ENCODE peak calls at places on chromosomes 2 and 18, in eight cellular contexts. L is GM23248, R is GM23338, F is GM12878, I is neuronal stem cell, Y is adrenal gland, E is cardiac muscle cell, O is prostate gland. B is an unnamed sample.

GRCh38 chr2:130831356-130831755 is 5.4 kb upstream of the ARHGEF4 start:
- DNase-seq in L (no peak), R (no peak), F (no peak), I (no peak), Y (no peak), E (no peak), O (no peak), B (no peak)

GRCh38 chr2:216572582-216573578 is 60.3 kb upstream of the IGFBP2 start:
- DNase-seq in L (peak), R (no peak), F (no peak), I (no peak), Y (peak), E (peak), O (no peak), B (no peak)

GRCh38 chr18:23689031-23689615 is at the start of gene LAMA3:
- DNase-seq in L (peak), R (peak), F (no peak), I (peak), Y (peak), E (peak), O (peak), B (peak)

GRCh38 chr2:218345491-218346176 is 11.0 kb upstream of the CATIP start:
- DNase-seq in L (no peak), R (no peak), F (no peak), I (no peak), Y (no peak), E (no peak), O (peak), B (no peak)

GRCh38 chr2:10285191-10285577 is 17.5 kb upstream of the HPCAL1 start:
- DNase-seq in L (no peak), R (no peak), F (no peak), I (no peak), Y (no peak), E (no peak), O (no peak), B (no peak)

GRCh38 chr2:26438526-26438925 is 36.8 kb downstream of the DRC1 start:
- DNase-seq in L (peak), R (peak), F (no peak), I (no peak), Y (no peak), E (peak), O (no peak), B (no peak)

GRCh38 chr2:50492452-50492851 is 539.5 kb downstream of the NRXN1 start:
- DNase-seq in L (peak), R (peak), F (peak), I (peak), Y (peak), E (peak), O (peak), B (no peak)

GRCh38 chr18:23259701-23260661 is 124.7 kb downstream of the CABLES1 start:
- DNase-seq in L (peak), R (peak), F (no peak), I (peak), Y (peak), E (peak), O (peak), B (peak)

GRCh38 chr18:76503595-76503994 is 8.6 kb upstream of the ZNF516 start:
- DNase-seq in L (no peak), R (peak), F (no peak), I (no peak), Y (no peak), E (no peak), O (no peak), B (no peak)

DNA sequence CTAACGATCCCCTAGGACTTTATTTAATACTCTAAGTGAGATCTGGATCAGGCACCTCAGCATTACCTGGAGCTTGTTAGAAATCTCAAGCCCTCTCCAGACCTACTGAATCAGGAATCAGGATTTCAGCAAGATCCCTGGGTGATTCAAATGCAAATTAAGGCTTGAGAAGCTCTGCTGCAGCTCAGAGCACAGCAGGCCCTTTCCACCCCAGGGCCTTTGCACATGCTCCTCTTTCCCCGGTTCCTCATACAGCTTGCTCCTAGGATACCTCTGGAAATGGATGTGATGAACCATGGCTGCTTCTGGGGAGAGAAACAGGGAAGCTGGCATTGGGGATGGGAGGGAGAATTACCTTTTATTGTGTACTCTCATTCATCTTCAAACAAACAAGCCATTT is 40.3 kb upstream of the MGAT4A start:
- DNase-seq in L (no peak), R (peak), F (no peak), I (no peak), Y (no peak), E (no peak), O (no peak), B (no peak)
- H3K4me3 ChIP-seq in L (no peak), R (no peak), F (peak), I (no peak), Y (no peak), E (no peak), O (no peak), B (no peak)

DNA sequence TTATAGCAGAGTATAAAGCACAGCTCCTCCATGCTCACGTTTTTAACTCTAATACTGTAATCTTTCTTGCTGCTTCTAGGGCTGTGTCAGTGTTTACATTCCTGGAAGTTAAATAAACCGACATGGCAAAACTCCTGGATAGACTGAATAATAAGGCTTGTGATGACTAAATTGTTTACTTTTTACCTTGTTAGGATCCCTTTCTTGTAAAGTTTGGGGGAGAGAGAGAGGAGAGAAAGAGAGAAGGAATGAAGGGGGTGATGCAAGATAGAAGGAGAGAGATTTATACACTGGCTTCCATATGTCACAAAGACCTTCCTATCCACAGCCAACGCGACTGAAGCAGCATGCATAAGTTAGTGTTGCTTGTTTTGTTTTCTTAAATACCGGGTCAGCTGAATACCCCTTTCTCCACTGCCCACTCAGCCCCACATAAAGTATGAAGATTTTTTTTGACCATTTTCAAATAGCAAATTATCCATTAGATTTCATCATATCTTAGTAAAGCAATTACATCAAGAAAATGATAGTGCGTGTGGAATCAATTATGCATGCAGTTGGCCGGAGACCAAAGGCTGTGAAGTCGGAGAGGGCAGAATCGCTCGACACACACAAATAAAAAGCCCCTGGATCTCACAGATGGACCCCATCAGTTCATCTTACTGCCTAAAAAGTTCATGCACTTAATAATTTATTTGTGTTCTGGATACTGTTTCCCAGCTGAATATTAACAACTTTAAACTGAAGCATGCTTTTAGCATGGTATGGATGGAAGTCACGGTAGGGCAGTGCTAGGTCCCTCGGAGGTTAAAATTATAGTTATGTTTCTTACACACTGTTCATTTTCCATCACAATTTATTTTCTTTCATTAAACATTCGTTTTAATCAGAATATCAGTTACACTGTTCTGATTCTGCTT is 20.1 kb downstream of the BCL11A start:
- DNase-seq in L (peak), R (no peak), F (no peak), I (no peak), Y (no peak), E (peak), O (no peak), B (no peak)
- H3K4me3 ChIP-seq in L (peak), R (no peak), F (peak), I (no peak), Y (no peak), E (no peak), O (no peak), B (no peak)

DNA sequence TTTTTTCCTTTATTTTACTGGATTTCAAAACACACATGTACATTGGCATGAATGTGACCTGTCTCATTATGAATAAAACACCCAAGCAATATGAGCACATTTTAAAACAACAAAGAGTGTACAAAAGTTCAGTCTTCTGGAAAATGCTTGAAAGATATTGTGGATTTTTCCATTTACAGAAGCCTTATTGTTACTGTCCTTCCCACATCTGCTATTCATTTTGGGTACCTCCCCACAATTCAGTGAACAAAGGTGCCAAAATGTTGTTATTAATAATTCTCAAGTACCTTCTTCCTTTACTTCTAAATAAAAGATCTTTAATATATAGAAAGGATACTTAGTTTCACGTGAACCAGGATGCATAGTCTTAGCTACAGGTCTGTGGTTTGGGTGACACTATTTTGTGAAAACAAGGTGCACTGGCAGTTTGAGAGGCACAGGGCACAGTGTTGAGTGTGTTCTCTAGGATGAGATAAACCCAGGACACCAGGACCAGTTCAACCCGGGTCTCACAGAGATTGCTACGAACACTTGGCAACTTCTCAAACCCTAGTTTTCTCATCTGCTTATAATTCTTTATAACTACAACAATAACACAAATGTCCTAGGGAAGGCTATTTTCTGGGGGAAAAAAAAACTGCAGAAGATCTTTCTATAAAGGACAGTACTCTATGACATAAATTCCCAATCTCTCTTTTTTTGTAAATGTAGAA is 84.5 kb upstream of the GALNT5 start:
- DNase-seq in L (peak), R (no peak), F (no peak), I (no peak), Y (no peak), E (peak), O (no peak), B (no peak)
- H3K4me3 ChIP-seq in L (peak), R (no peak), F (no peak), I (no peak), Y (no peak), E (no peak), O (no peak), B (no peak)

GRCh38 chr2:11717623-11718022 is 28.8 kb upstream of the LPIN1 start:
- DNase-seq in L (no peak), R (no peak), F (no peak), I (no peak), Y (peak), E (no peak), O (no peak), B (no peak)

GRCh38 chr2:11716689-11717321 is 29.6 kb upstream of the LPIN1 start:
- DNase-seq in L (peak), R (no peak), F (no peak), I (no peak), Y (peak), E (peak), O (no peak), B (no peak)

GRCh38 chr2:11712866-11713265 is 33.6 kb upstream of the LPIN1 start:
- DNase-seq in L (no peak), R (no peak), F (no peak), I (no peak), Y (peak), E (no peak), O (no peak), B (no peak)

GRCh38 chr2:11713815-11714214 is 32.6 kb upstream of the LPIN1 start:
- DNase-seq in L (no peak), R (no peak), F (no peak), I (no peak), Y (peak), E (no peak), O (no peak), B (no peak)

GRCh38 chr2:11715987-11716652 is 30.3 kb upstream of the LPIN1 start:
- DNase-seq in L (no peak), R (no peak), F (no peak), I (no peak), Y (peak), E (no peak), O (no peak), B (no peak)
- H3K4me3 ChIP-seq in L (no peak), R (no peak), F (no peak), I (no peak), Y (no peak), E (no peak), O (no peak), B (no peak)

DNA sequence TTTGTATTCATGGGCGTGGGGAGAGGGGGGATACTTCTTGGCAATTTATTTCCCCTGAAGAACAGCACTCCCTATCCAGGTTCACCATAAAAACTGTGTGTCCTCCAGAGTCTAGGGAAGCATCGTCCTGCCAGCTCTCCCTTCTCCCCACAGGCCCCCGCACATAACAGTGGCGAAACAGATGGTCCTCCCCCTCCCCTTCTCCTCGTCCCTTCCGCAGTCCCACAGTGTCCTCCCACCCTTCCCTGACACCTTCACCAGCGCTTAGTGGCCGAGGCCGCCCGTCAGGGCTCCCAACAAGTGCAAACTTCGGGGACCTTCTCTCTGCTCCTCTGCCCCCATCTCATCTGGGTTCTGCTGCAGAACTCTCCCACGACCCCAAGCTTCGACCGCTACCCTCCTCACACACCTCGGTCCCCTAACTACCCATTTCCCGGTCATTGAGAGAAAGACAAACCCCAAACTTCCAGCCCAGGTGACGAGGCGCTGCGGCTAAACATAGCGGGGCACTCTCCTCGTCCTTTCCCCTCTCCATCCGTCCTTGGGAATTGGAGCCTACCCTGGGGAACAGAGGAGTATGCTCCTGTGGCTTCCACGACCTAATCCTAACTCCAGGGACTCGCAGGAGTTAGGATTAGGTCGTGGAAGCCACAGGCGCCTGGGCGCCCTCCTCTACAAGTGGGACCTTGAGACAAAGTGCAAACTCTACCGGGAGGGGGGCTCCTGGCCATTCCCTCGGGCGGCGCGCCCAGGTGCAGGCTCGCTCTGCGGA is 971 bp downstream of the ZNF385B start:
- DNase-seq in L (peak), R (peak), F (no peak), I (no peak), Y (no peak), E (no peak), O (no peak), B (no peak)
- H3K4me3 ChIP-seq in L (peak), R (peak), F (no peak), I (peak), Y (no peak), E (peak), O (peak), B (no peak)

GRCh38 chr2:227103583-227103982 is 60.4 kb downstream of the COL4A4 start:
- DNase-seq in L (no peak), R (no peak), F (no peak), I (no peak), Y (no peak), E (no peak), O (no peak), B (no peak)

GRCh38 chr2:227106845-227107759 is 56.9 kb downstream of the COL4A4 start:
- DNase-seq in L (peak), R (peak), F (no peak), I (peak), Y (peak), E (peak), O (peak), B (no peak)
- H3K4me3 ChIP-seq in L (peak), R (no peak), F (no peak), I (no peak), Y (no peak), E (no peak), O (no peak), B (no peak)

GRCh38 chr2:25306767-25307368 is 34.9 kb downstream of the DNMT3A start:
- DNase-seq in L (peak), R (no peak), F (no peak), I (no peak), Y (peak), E (no peak), O (peak), B (no peak)

GRCh38 chr2:25305809-25306208 is 35.9 kb downstream of the DNMT3A start:
- DNase-seq in L (no peak), R (no peak), F (no peak), I (no peak), Y (no peak), E (no peak), O (no peak), B (no peak)

GRCh38 chr2:25303517-25304338 is 38.0 kb downstream of the DNMT3A start:
- DNase-seq in L (no peak), R (no peak), F (no peak), I (no peak), Y (no peak), E (no peak), O (no peak), B (no peak)

GRCh38 chr2:25304339-25304728 is 37.4 kb downstream of the DNMT3A start:
- DNase-seq in L (no peak), R (no peak), F (no peak), I (no peak), Y (no peak), E (peak), O (no peak), B (no peak)

DNA sequence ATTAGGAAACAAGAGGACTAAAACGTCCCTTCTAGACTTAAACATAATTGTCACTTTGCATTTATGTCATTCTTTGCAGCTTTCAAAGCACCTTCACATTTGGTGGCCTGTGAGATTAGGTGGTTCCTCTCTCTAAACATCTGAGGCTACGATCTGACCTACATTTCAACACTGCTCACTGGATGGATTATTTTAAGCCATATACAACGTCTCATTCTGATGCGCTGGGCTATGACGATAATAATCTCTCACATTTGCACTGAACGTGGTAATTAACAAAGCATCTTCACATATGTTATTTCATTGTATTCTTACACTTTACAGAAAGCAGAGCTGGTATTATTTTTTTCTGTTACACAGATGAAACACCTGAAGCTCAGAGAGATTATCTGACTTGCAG is 36.5 kb downstream of the DNMT3A start:
- DNase-seq in L (no peak), R (no peak), F (no peak), I (no peak), Y (no peak), E (no peak), O (no peak), B (no peak)
- H3K4me3 ChIP-seq in L (no peak), R (no peak), F (no peak), I (no peak), Y (no peak), E (no peak), O (no peak), B (no peak)

GRCh38 chr2:145555360-145555759 is 1035.4 kb upstream of the ZEB2 start:
- DNase-seq in L (no peak), R (no peak), F (no peak), I (no peak), Y (no peak), E (no peak), O (no peak), B (no peak)
- H3K4me3 ChIP-seq in L (no peak), R (no peak), F (no peak), I (no peak), Y (no peak), E (no peak), O (no peak), B (no peak)

B was measured in GM06990.